ENCODE peak calls at places on chromosomes 3 and 15, in seven cellular contexts. One of them, this sample, is unnamed.

GRCh38 chr3:121988146-121988545 is 33.9 kb downstream of the ILDR1 start:
- DNase-seq in GM06990: no peak
- DNase-seq in activated naive CD8-positive, alpha-beta T cell treated with anti-CD3 and anti-CD28 coated beads, Interleukin-2, amount 50 U/mL, for 24 hours: no peak
- DNase-seq in NCI-H510A treated with DMSO at 0.1 percent for 48 hours: no peak
- DNase-seq in putamen: no peak
- DNase-seq in nucleus accumbens: no peak
- DNase-seq in HepG2: no peak
- DNase-seq in this sample: no peak

GRCh38 chr3:24493951-24494615 is 567 bp downstream of the THRB start:
- DNase-seq in GM06990: no peak
- DNase-seq in activated naive CD8-positive, alpha-beta T cell treated with anti-CD3 and anti-CD28 coated beads, Interleukin-2, amount 50 U/mL, for 24 hours: no peak
- DNase-seq in NCI-H510A treated with DMSO at 0.1 percent for 48 hours: no peak
- DNase-seq in putamen: peak; percentile 55
- DNase-seq in nucleus accumbens: no peak
- DNase-seq in HepG2: peak; percentile 71
- DNase-seq in this sample: no peak

GRCh38 chr15:37372064-37372463 is 271.7 kb upstream of the MEIS2 start:
- DNase-seq in GM06990: no peak
- DNase-seq in activated naive CD8-positive, alpha-beta T cell treated with anti-CD3 and anti-CD28 coated beads, Interleukin-2, amount 50 U/mL, for 24 hours: no peak
- DNase-seq in NCI-H510A treated with DMSO at 0.1 percent for 48 hours: no peak
- DNase-seq in putamen: peak; percentile 51
- DNase-seq in nucleus accumbens: no peak
- DNase-seq in HepG2: no peak
- DNase-seq in this sample: no peak

GRCh38 chr3:24305795-24306467 is 188.7 kb downstream of the THRB start:
- DNase-seq in GM06990: no peak
- DNase-seq in activated naive CD8-positive, alpha-beta T cell treated with anti-CD3 and anti-CD28 coated beads, Interleukin-2, amount 50 U/mL, for 24 hours: no peak
- DNase-seq in NCI-H510A treated with DMSO at 0.1 percent for 48 hours: no peak
- DNase-seq in putamen: no peak
- DNase-seq in nucleus accumbens: no peak
- DNase-seq in HepG2: no peak
- DNase-seq in this sample: no peak

GRCh38 chr3:34807611-34808010 is 831.7 kb upstream of the ARPP21 start:
- DNase-seq in GM06990: no peak
- DNase-seq in activated naive CD8-positive, alpha-beta T cell treated with anti-CD3 and anti-CD28 coated beads, Interleukin-2, amount 50 U/mL, for 24 hours: no peak
- DNase-seq in NCI-H510A treated with DMSO at 0.1 percent for 48 hours: no peak
- DNase-seq in putamen: no peak
- DNase-seq in nucleus accumbens: no peak
- DNase-seq in HepG2: no peak
- DNase-seq in this sample: no peak

GRCh38 chr15:45729146-45729545 is 94.3 kb downstream of the SQOR start:
- DNase-seq in GM06990: no peak
- DNase-seq in activated naive CD8-positive, alpha-beta T cell treated with anti-CD3 and anti-CD28 coated beads, Interleukin-2, amount 50 U/mL, for 24 hours: no peak
- DNase-seq in NCI-H510A treated with DMSO at 0.1 percent for 48 hours: no peak
- DNase-seq in putamen: no peak
- DNase-seq in nucleus accumbens: no peak
- DNase-seq in HepG2: no peak
- DNase-seq in this sample: no peak

GRCh38 chr3:195752538-195753331 is 32.0 kb downstream of the MUC20 start:
- DNase-seq in GM06990: no peak
- DNase-seq in activated naive CD8-positive, alpha-beta T cell treated with anti-CD3 and anti-CD28 coated beads, Interleukin-2, amount 50 U/mL, for 24 hours: no peak
- DNase-seq in NCI-H510A treated with DMSO at 0.1 percent for 48 hours: no peak
- DNase-seq in putamen: no peak
- DNase-seq in nucleus accumbens: no peak
- DNase-seq in HepG2: no peak
- DNase-seq in this sample: no peak

GRCh38 chr15:68431792-68432401 is at the start of gene ITGA11:
- DNase-seq in GM06990: peak; percentile 39
- DNase-seq in activated naive CD8-positive, alpha-beta T cell treated with anti-CD3 and anti-CD28 coated beads, Interleukin-2, amount 50 U/mL, for 24 hours: no peak
- DNase-seq in NCI-H510A treated with DMSO at 0.1 percent for 48 hours: peak; percentile 14
- DNase-seq in putamen: no peak
- DNase-seq in nucleus accumbens: no peak
- DNase-seq in HepG2: no peak
- DNase-seq in this sample: no peak

GRCh38 chr3:69324362-69325025 is 61.4 kb downstream of the FRMD4B start:
- DNase-seq in GM06990: no peak
- DNase-seq in activated naive CD8-positive, alpha-beta T cell treated with anti-CD3 and anti-CD28 coated beads, Interleukin-2, amount 50 U/mL, for 24 hours: no peak
- DNase-seq in NCI-H510A treated with DMSO at 0.1 percent for 48 hours: peak; percentile 7
- DNase-seq in putamen: no peak
- DNase-seq in nucleus accumbens: no peak
- DNase-seq in HepG2: peak; percentile 7
- DNase-seq in this sample: no peak

GRCh38 chr15:38076806-38077205 is 142.4 kb downstream of the TMCO5A start:
- DNase-seq in GM06990: peak; percentile 64
- DNase-seq in activated naive CD8-positive, alpha-beta T cell treated with anti-CD3 and anti-CD28 coated beads, Interleukin-2, amount 50 U/mL, for 24 hours: no peak
- DNase-seq in NCI-H510A treated with DMSO at 0.1 percent for 48 hours: no peak
- DNase-seq in putamen: no peak
- DNase-seq in nucleus accumbens: no peak
- DNase-seq in HepG2: no peak
- DNase-seq in this sample: no peak

GRCh38 chr3:101519685-101520365 is 6.8 kb upstream of the SENP7 start:
- DNase-seq in GM06990: no peak
- DNase-seq in activated naive CD8-positive, alpha-beta T cell treated with anti-CD3 and anti-CD28 coated beads, Interleukin-2, amount 50 U/mL, for 24 hours: no peak
- DNase-seq in NCI-H510A treated with DMSO at 0.1 percent for 48 hours: no peak
- DNase-seq in putamen: no peak
- DNase-seq in nucleus accumbens: no peak
- DNase-seq in HepG2: peak; percentile 56
- DNase-seq in this sample: no peak

GRCh38 chr3:137771401-137772230 is 7.5 kb downstream of the SOX14 start:
- DNase-seq in GM06990: no peak
- DNase-seq in activated naive CD8-positive, alpha-beta T cell treated with anti-CD3 and anti-CD28 coated beads, Interleukin-2, amount 50 U/mL, for 24 hours: no peak
- DNase-seq in NCI-H510A treated with DMSO at 0.1 percent for 48 hours: no peak
- DNase-seq in putamen: no peak
- DNase-seq in nucleus accumbens: no peak
- DNase-seq in HepG2: no peak
- DNase-seq in this sample: no peak

GRCh38 chr3:194040501-194041273 is 95.3 kb upstream of the HES1 start:
- DNase-seq in GM06990: no peak
- DNase-seq in activated naive CD8-positive, alpha-beta T cell treated with anti-CD3 and anti-CD28 coated beads, Interleukin-2, amount 50 U/mL, for 24 hours: no peak
- DNase-seq in NCI-H510A treated with DMSO at 0.1 percent for 48 hours: no peak
- DNase-seq in putamen: no peak
- DNase-seq in nucleus accumbens: no peak
- DNase-seq in HepG2: no peak
- DNase-seq in this sample: no peak

GRCh38 chr15:76278651-76279050 is 32.6 kb downstream of the ETFA start:
- DNase-seq in GM06990: no peak
- DNase-seq in activated naive CD8-positive, alpha-beta T cell treated with anti-CD3 and anti-CD28 coated beads, Interleukin-2, amount 50 U/mL, for 24 hours: no peak
- DNase-seq in NCI-H510A treated with DMSO at 0.1 percent for 48 hours: no peak
- DNase-seq in putamen: no peak
- DNase-seq in nucleus accumbens: no peak
- DNase-seq in HepG2: no peak
- DNase-seq in this sample: no peak

GRCh38 chr3:129398803-129399144 is 29.7 kb downstream of the EFCAB12 start:
- DNase-seq in GM06990: no peak
- DNase-seq in activated naive CD8-positive, alpha-beta T cell treated with anti-CD3 and anti-CD28 coated beads, Interleukin-2, amount 50 U/mL, for 24 hours: peak; percentile 9
- DNase-seq in NCI-H510A treated with DMSO at 0.1 percent for 48 hours: no peak
- DNase-seq in putamen: no peak
- DNase-seq in nucleus accumbens: no peak
- DNase-seq in HepG2: no peak
- DNase-seq in this sample: no peak

GRCh38 chr3:8608041-8608790 is 36.4 kb downstream of the SSUH2 start:
- DNase-seq in GM06990: no peak
- DNase-seq in activated naive CD8-positive, alpha-beta T cell treated with anti-CD3 and anti-CD28 coated beads, Interleukin-2, amount 50 U/mL, for 24 hours: no peak
- DNase-seq in NCI-H510A treated with DMSO at 0.1 percent for 48 hours: no peak
- DNase-seq in putamen: no peak
- DNase-seq in nucleus accumbens: no peak
- DNase-seq in HepG2: no peak
- DNase-seq in this sample: no peak

GRCh38 chr15:100919481-100920405 is 586 bp downstream of the LRRK1 start:
- DNase-seq in GM06990: peak; percentile 61
- DNase-seq in activated naive CD8-positive, alpha-beta T cell treated with anti-CD3 and anti-CD28 coated beads, Interleukin-2, amount 50 U/mL, for 24 hours: peak; percentile 32
- DNase-seq in NCI-H510A treated with DMSO at 0.1 percent for 48 hours: no peak
- DNase-seq in putamen: no peak
- DNase-seq in nucleus accumbens: no peak
- DNase-seq in HepG2: no peak
- DNase-seq in this sample: no peak

GRCh38 chr15:67110400-67110799 is 45.0 kb downstream of the SMAD3 start:
- DNase-seq in GM06990: peak; percentile 64
- DNase-seq in activated naive CD8-positive, alpha-beta T cell treated with anti-CD3 and anti-CD28 coated beads, Interleukin-2, amount 50 U/mL, for 24 hours: no peak
- DNase-seq in NCI-H510A treated with DMSO at 0.1 percent for 48 hours: no peak
- DNase-seq in putamen: no peak
- DNase-seq in nucleus accumbens: no peak
- DNase-seq in HepG2: no peak
- DNase-seq in this sample: peak; percentile 54

GRCh38 chr15:100686725-100687488 is 84.5 kb downstream of the ASB7 start:
- DNase-seq in GM06990: no peak
- DNase-seq in activated naive CD8-positive, alpha-beta T cell treated with anti-CD3 and anti-CD28 coated beads, Interleukin-2, amount 50 U/mL, for 24 hours: no peak
- DNase-seq in NCI-H510A treated with DMSO at 0.1 percent for 48 hours: no peak
- DNase-seq in putamen: no peak
- DNase-seq in nucleus accumbens: no peak
- DNase-seq in HepG2: no peak
- DNase-seq in this sample: no peak

This sample was measured in GM12878.